ENCODE peak calls at places on chromosomes 7 and 10, in five cellular contexts. E, Q, C, A and S are unnamed samples.

GRCh38 chr7:121595949-121596692 is 200.0 kb upstream of the FAM3C start:
- DNase-seq in E (no peak), Q (no peak), C (no peak), A (no peak), S (no peak)

GRCh38 chr10:131979821-131980270 is 1.9 kb downstream of the BNIP3 start:
- DNase-seq in E (peak; percentile 73), Q (no peak), C (peak; percentile 81), A (no peak), S (no peak)

GRCh38 chr10:110992011-110992800 is 72.8 kb downstream of the SHOC2 start:
- DNase-seq in E (no peak), Q (no peak), C (no peak), A (no peak), S (no peak)

GRCh38 chr7:40915061-40915460 is 780.3 kb downstream of the SUGCT start:
- DNase-seq in E (no peak), Q (no peak), C (no peak), A (no peak), S (no peak)

GRCh38 chr7:116952640-116953371 is 495 bp upstream of the ST7 start:
- DNase-seq in E (peak; percentile 71), Q (peak; percentile 37), C (no peak), A (no peak), S (no peak)

GRCh38 chr10:119337796-119338432 is 130.5 kb downstream of the GRK5 start:
- DNase-seq in E (no peak), Q (no peak), C (peak; percentile 29), A (no peak), S (no peak)

GRCh38 chr10:110644598-110645462 is 694 bp downstream of the RBM20 start:
- DNase-seq in E (no peak), Q (no peak), C (no peak), A (no peak), S (no peak)

GRCh38 chr7:75711634-75712494 is 26.9 kb downstream of the HIP1 start:
- DNase-seq in E (no peak), Q (no peak), C (no peak), A (no peak), S (peak; percentile 28)

DNA sequence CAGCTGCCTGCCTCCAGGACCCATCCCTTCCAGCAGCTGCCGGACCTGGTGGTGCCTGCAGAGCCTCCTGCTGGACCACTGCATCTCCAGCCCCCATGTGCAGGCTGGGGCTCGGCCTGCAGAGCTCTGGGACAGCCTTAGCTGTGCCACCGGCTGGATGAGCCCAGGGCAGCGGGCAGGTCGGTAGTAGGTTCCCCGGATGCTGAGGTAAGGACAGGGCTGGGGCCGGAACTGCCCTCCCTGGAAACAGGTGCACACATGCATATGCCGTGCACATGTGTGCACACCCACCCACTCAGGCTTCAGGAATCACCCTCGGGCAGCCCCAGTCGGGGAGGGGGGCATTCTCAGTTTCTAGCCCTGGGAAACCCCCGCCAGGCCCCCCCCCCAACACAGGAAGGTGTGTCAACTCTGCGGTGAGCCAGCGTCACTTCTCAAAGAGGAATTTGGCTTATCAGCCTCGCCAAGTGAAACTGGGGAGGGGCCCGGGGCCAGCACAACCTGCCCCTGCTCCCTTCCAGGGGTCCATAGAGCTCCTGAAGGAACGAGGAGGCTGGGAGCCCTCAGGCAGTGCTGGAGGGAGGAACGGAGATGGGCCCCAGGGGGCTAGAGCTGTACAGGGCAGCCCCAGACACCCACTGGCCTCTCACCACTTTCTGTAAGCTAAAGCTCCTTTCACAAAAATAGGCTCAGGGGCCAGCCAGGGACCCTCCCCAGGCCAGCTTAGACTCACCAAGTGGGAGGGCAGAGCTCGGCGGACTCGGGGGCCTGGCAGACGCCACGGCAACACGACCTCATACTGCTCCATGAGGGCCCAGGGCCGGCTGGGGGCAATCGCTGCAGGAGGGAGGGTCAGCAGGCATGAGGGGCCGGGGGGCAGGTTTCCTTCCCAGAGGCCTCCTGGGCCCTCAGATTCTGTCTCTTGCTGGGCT is 1.7 kb downstream of the ADAM8 start:
- DNase-seq in E (no peak), Q (no peak), C (no peak), A (no peak), S (no peak)
- TF ChIP-seq CTCF in E (no peak), Q (no peak), C (no peak), A (no peak), S (no peak)

GRCh38 chr7:106029941-106030340 is 66.9 kb downstream of the CDHR3 start:
- DNase-seq in E (no peak), Q (no peak), C (no peak), A (no peak), S (no peak)
- TF ChIP-seq CTCF in E (no peak), Q (no peak), C (no peak), A (no peak), S (no peak)

GRCh38 chr7:78081888-78082287 is 283.3 kb downstream of the PHTF2 start:
- DNase-seq in E (no peak), Q (no peak), C (no peak), A (no peak), S (no peak)
- TF ChIP-seq CTCF in E (no peak), Q (no peak), C (no peak), A (no peak), S (no peak)

DNA sequence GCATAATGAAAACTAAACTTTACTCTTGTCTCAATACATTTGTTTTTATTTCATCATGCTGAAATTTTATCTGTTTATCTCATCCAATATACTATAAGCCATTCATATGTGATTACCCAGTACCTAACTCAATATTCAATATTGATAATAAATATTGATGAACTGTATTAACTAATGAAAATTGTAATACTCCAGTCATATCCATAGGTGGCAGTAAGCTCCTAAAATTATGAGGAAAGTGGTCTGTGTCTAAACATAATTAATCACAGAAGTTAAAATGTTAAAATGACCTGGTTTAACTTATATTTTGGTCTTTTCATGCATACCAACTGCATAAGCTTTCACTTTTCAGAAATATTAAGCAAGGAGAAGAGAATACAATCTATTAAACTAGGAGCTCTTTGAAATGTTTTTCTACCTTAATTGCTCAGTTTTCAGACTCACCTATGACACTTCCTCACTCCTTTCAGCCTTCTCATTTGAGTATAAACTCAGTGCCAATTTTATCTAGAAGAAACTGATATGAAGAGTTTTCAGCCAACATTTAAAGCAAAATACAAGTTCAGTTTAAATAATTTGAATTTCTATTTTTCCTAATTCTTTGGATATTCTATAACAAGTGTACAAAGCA is 30.5 kb upstream of the VWDE start:
- DNase-seq in E (no peak), Q (no peak), C (no peak), A (no peak), S (no peak)
- TF ChIP-seq CTCF in E (peak; percentile 52), Q (peak; percentile 63), C (peak; percentile 10), A (peak; percentile 81), S (peak; percentile 81)

GRCh38 chr10:5959116-5959515 is 18.2 kb downstream of the IL15RA start:
- DNase-seq in E (no peak), Q (no peak), C (no peak), A (no peak), S (peak; percentile 20)

GRCh38 chr10:5958680-5959079 is 18.7 kb downstream of the IL15RA start:
- DNase-seq in E (no peak), Q (no peak), C (no peak), A (no peak), S (no peak)

GRCh38 chr10:5960070-5960972 is 17.0 kb downstream of the IL15RA start:
- DNase-seq in E (no peak), Q (no peak), C (no peak), A (no peak), S (peak; percentile 69)

GRCh38 chr10:5958077-5958476 is 19.3 kb downstream of the IL15RA start:
- DNase-seq in E (no peak), Q (no peak), C (no peak), A (no peak), S (no peak)

DNA sequence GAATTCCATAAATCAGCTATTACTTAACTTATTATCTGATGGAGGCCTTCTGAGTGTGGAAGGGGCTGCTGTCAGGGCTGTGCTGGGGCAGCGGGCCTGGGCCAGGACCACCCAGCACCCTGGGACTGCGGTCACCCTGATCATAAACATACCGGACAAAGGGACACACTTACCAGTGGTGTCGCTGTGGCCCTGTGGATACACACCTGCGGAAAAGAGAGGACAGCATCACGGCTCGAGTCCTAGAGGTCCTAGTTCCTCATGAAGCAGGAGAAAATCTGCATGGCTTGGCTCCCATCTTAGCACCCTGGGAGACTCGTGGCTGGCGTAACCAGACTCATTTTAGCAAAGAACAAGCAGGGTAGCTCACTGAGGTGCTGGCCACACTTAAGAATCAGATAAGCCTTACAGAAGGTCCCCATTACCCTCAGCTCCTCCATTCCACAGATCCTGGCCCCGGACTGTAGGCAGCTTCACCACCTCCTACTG is 17.7 kb downstream of the IL15RA start:
- DNase-seq in E (no peak), Q (no peak), C (no peak), A (no peak), S (peak; percentile 64)
- TF ChIP-seq CTCF in E (no peak), Q (no peak), C (no peak), A (no peak), S (no peak)